ENCODE peak calls at places on chromosomes 6 and 20, in nine cellular contexts. F is A549, D is LNCaP clone FGC, X is cardiac muscle cell, G is foreskin fibroblast, R is GM12864, K is adrenal gland, U is IMR-90, M is right atrium auricular region. J is an unnamed sample.

GRCh38 chr20:35699127-35699913 is at the start of the genes NFS1 and ROMO1:
- DNase-seq in F (peak), D (peak), X (peak), G (peak), R (peak), K (peak), U (peak), M (peak), J (peak)

GRCh38 chr20:12827796-12828406 is 180.9 kb upstream of the SPTLC3 start:
- DNase-seq in F (no peak), D (no peak), X (no peak), G (no peak), R (no peak), K (no peak), U (no peak), M (no peak), J (no peak)

GRCh38 chr20:41365785-41366545 is 653 bp downstream of the EMILIN3 start:
- DNase-seq in F (no peak), D (no peak), X (peak), G (peak), R (no peak), K (no peak), U (no peak), M (no peak), J (no peak)

GRCh38 chr6:20438462-20439070 is 36.9 kb downstream of the E2F3 start:
- DNase-seq in F (no peak), D (no peak), X (no peak), G (no peak), R (no peak), K (no peak), U (no peak), M (no peak), J (no peak)

GRCh38 chr6:148509789-148510581 is 167.3 kb downstream of the SASH1 start:
- DNase-seq in F (no peak), D (no peak), X (peak), G (peak), R (no peak), K (no peak), U (peak), M (peak), J (no peak)

GRCh38 chr6:5511924-5512323 is 250.6 kb downstream of the FARS2 start:
- DNase-seq in F (no peak), D (no peak), X (peak), G (peak), R (no peak), K (no peak), U (peak), M (no peak), J (no peak)

GRCh38 chr6:72755752-72756151 is 133.9 kb downstream of the KCNQ5 start:
- DNase-seq in F (no peak), D (no peak), X (no peak), G (no peak), R (no peak), K (no peak), U (no peak), M (no peak), J (no peak)

GRCh38 chr20:17504326-17504897 is 26.8 kb downstream of the BFSP1 start:
- DNase-seq in F (no peak), D (no peak), X (no peak), G (peak), R (no peak), K (no peak), U (no peak), M (no peak), J (no peak)

GRCh38 chr6:143160439-143161220 is 99.9 kb downstream of the AIG1 start:
- DNase-seq in F (no peak), D (no peak), X (no peak), G (no peak), R (no peak), K (no peak), U (no peak), M (no peak), J (no peak)

GRCh38 chr20:51955756-51956155 is 153.4 kb upstream of the SALL4 start:
- DNase-seq in F (no peak), D (no peak), X (peak), G (peak), R (no peak), K (no peak), U (peak), M (no peak), J (no peak)

GRCh38 chr6:14674458-14674857 is 556.9 kb downstream of the CD83 start:
- DNase-seq in F (no peak), D (no peak), X (no peak), G (no peak), R (no peak), K (no peak), U (no peak), M (no peak), J (no peak)

GRCh38 chr20:48210111-48211029 is 425.1 kb upstream of the SULF2 start:
- DNase-seq in F (no peak), D (no peak), X (no peak), G (no peak), R (no peak), K (no peak), U (no peak), M (no peak), J (no peak)

GRCh38 chr20:2814587-2815051 is at the start of gene C20orf141:
- DNase-seq in F (peak), D (no peak), X (peak), G (peak), R (no peak), K (peak), U (peak), M (no peak), J (no peak)

GRCh38 chr20:10646006-10646405 is 27.8 kb downstream of the JAG1 start:
- DNase-seq in F (no peak), D (no peak), X (no peak), G (no peak), R (no peak), K (no peak), U (no peak), M (no peak), J (no peak)

GRCh38 chr6:55917756-55918415 is 42.5 kb upstream of the BMP5 start:
- DNase-seq in F (no peak), D (no peak), X (no peak), G (peak), R (no peak), K (no peak), U (peak), M (no peak), J (no peak)

GRCh38 chr6:154605207-154605877 is 94.9 kb upstream of the CNKSR3 start:
- DNase-seq in F (no peak), D (no peak), X (no peak), G (no peak), R (peak), K (no peak), U (no peak), M (no peak), J (no peak)

GRCh38 chr6:30260036-30260504 is 46.9 kb upstream of the TRIM26 start:
- DNase-seq in F (no peak), D (no peak), X (peak), G (peak), R (no peak), K (no peak), U (no peak), M (no peak), J (no peak)
- TF ChIP-seq CTCF in F (no peak), D (no peak), X (no peak), G (no peak), R (no peak), K (no peak), U (no peak), M (no peak), J (no peak)

DNA sequence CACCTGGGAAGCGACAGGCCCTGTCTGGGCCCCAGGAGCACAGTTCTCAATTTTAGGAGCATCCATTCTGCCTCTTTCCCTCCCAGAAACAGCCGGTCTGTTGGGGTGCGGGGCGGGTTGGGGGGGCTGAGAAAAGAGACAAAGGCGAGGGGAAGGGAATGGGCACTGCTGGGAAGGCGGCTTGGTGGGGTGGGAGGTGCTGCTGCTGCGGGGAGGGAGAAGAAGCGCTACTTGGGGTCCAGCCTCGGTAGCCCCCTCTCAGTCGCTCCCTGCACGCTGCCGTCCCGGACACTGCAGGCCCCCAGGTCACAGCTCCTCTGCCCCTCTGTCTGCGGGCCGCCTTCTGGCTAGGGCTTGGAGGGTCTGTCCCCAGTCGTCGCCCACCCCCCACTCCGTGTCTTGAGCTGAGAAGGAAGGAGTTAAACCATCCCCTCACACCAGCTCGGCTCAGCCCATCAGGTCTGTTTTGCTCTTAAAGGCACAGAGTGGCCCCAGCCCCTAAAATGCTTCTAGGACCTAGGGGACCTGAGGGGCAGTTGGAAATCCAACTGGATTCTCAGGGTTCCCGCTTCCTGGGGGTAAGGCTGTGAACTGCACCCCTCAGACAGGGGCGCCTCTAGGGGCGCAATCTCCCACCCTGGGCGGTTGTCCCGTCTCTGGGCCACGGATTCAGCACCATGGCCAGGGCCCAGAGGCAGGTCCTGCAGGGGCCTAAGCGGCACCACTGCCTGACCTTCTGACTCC is 740 bp downstream of the GDAP1L1 start:
- DNase-seq in F (peak), D (no peak), X (peak), G (peak), R (no peak), K (peak), U (peak), M (no peak), J (peak)
- TF ChIP-seq CTCF in F (peak), D (peak), X (peak), G (peak), R (peak), K (no peak), U (peak), M (peak), J (peak)

DNA sequence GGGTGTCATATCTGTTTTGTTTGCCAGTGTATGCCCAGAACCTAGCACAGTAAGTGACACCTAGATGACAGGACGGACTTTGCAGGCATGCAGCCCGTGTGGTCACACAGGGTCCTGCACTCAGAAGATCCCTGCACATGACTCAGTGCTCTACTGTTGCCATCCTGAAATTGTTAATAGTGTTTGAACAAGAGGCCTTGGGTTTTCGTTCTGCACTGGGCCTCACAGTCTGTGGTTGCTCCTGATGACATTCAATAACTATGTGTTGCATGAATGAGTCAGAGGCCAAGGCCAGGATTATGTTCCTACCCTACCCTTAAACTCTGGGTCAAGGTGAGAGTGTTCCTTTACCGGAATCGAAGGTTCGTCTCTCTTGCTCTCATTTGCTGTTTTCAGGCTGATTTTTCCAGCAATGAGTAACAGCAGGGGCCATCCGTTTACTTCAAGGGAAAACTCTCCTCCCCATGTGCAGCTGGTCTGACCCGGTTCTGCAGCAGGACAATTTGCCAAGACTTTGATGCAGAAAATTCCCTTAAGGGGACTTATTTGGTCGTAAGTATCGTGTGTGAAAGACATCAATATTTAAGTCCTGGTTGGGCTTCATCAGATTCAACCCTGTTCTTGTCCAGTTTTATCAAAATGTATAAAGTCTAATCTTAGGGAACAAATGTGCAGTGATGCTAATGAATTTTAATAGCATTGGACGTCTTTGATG is 13.0 kb upstream of the PFDN4 start:
- DNase-seq in F (peak), D (no peak), X (peak), G (peak), R (no peak), K (peak), U (peak), M (no peak), J (no peak)
- TF ChIP-seq CTCF in F (no peak), D (no peak), X (no peak), G (no peak), R (peak), K (no peak), U (no peak), M (no peak), J (peak)

GRCh38 chr20:24657211-24657610 is 187.8 kb downstream of the SYNDIG1 start:
- DNase-seq in F (peak), D (peak), X (peak), G (peak), R (no peak), K (no peak), U (peak), M (no peak), J (no peak)
- TF ChIP-seq CTCF in F (no peak), D (peak), X (peak), G (no peak), R (no peak), K (no peak), U (peak), M (no peak), J (no peak)

GRCh38 chr6:78864957-78865356 is 2.4 kb upstream of the IRAK1BP1 start:
- DNase-seq in F (no peak), D (no peak), X (no peak), G (no peak), R (no peak), K (no peak), U (no peak), M (no peak), J (no peak)

GRCh38 chr6:78867020-78867369 is 356 bp upstream of the IRAK1BP1 start:
- DNase-seq in F (peak), D (no peak), X (no peak), G (no peak), R (no peak), K (no peak), U (no peak), M (no peak), J (no peak)

GRCh38 chr6:78867370-78868040 is at the start of gene IRAK1BP1:
- DNase-seq in F (peak), D (no peak), X (peak), G (peak), R (peak), K (peak), U (peak), M (peak), J (peak)

GRCh38 chr6:78863576-78863975 is 3.8 kb upstream of the IRAK1BP1 start:
- DNase-seq in F (no peak), D (no peak), X (no peak), G (no peak), R (no peak), K (no peak), U (no peak), M (no peak), J (no peak)

DNA sequence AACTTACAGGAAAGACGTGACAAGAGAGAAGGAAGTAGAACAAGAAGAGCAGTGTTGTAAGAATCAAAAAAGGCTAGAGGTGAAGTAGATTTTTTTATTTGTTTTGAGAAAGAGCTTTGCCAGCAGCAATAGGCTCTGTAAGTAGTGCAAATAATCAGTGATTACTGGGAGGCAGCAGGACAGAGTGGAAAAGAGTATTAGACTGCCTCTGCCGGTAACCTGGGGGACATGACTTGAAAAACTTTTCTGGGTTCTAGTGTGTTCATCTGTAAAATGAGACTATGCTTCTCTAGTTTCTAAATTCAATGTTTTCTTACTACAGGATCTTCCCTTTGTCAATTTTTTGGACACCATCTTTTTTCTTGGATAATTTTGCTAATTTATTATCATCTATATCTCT is 5.8 kb upstream of the IRAK1BP1 start:
- DNase-seq in F (no peak), D (peak), X (no peak), G (no peak), R (no peak), K (no peak), U (no peak), M (no peak), J (no peak)
- TF ChIP-seq CTCF in F (no peak), D (peak), X (no peak), G (peak), R (peak), K (no peak), U (no peak), M (no peak), J (no peak)

GRCh38 chr6:617485-618100 is 39.3 kb downstream of the HUS1B start:
- DNase-seq in F (no peak), D (peak), X (no peak), G (no peak), R (no peak), K (no peak), U (no peak), M (no peak), J (no peak)
- TF ChIP-seq CTCF in F (peak), D (peak), X (no peak), G (no peak), R (no peak), K (no peak), U (no peak), M (no peak), J (no peak)

DNA sequence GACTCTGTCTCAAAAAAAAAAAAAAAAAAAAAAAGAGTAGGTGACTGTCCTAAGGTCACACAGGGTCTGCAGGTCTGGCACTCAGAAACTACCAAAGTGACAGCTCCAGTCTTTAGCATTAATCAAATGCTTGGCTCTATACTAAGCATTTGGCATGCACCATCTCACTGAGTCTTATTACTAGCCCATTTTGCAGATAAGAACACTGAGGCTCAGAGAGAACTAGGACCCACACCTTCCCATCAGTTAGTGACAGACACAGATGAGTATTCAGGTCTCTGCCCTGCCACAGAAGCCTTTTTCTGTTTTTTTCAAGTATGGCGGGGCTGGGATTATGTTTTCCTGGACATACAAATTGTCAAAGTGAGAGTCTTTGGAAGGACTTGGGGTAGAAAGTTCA is 23.1 kb upstream of the VSTM2L start:
- DNase-seq in F (no peak), D (no peak), X (no peak), G (no peak), R (no peak), K (no peak), U (no peak), M (no peak), J (no peak)
- TF ChIP-seq CTCF in F (no peak), D (no peak), X (no peak), G (no peak), R (no peak), K (no peak), U (no peak), M (no peak), J (no peak)

GRCh38 chr6:144778773-144779531 is 493.8 kb downstream of the UTRN start:
- DNase-seq in F (no peak), D (no peak), X (no peak), G (no peak), R (no peak), K (no peak), U (no peak), M (no peak), J (no peak)
- TF ChIP-seq CTCF in F (no peak), D (peak), X (peak), G (peak), R (peak), K (peak), U (no peak), M (no peak), J (no peak)